ENCODE peak calls at places on chromosome 3, in nine cellular contexts. One of them, this sample, is unnamed.

GRCh38 chr3:40992023-40992422 is 207.3 kb upstream of the CTNNB1 start:
- DNase-seq in psoas muscle: no peak
- DNase-seq in RPMI8226: no peak
- DNase-seq in GM13976: no peak
- DNase-seq in stimulated activated CD8-positive, alpha-beta memory T cell treated with anti-CD3 and anti-CD28 coated beads, Interleukin-2, amount 100 ng/mL, for 48 hours: no peak
- DNase-seq in AG20443: no peak
- DNase-seq in NCI-H345: no peak
- DNase-seq in heart right ventricle: no peak
- DNase-seq in MM.1S: no peak
- DNase-seq in this sample: no peak

GRCh38 chr3:4862973-4863372 is 116.3 kb upstream of the BHLHE40 start:
- DNase-seq in GM13976: no peak
- DNase-seq in MM.1S: no peak
- DNase-seq in psoas muscle: no peak
- DNase-seq in stimulated activated CD8-positive, alpha-beta memory T cell treated with anti-CD3 and anti-CD28 coated beads, Interleukin-2, amount 100 ng/mL, for 48 hours: no peak
- DNase-seq in NCI-H345: no peak
- DNase-seq in heart right ventricle: no peak
- DNase-seq in AG20443: no peak
- DNase-seq in RPMI8226: no peak
- DNase-seq in this sample: no peak

GRCh38 chr3:112427123-112427522 is 72.1 kb downstream of the BTLA start:
- DNase-seq in GM13976: no peak
- DNase-seq in stimulated activated CD8-positive, alpha-beta memory T cell treated with anti-CD3 and anti-CD28 coated beads, Interleukin-2, amount 100 ng/mL, for 48 hours: no peak
- DNase-seq in RPMI8226: no peak
- DNase-seq in NCI-H345: no peak
- DNase-seq in psoas muscle: no peak
- DNase-seq in MM.1S: no peak
- DNase-seq in heart right ventricle: no peak
- DNase-seq in AG20443: no peak
- DNase-seq in this sample: no peak

GRCh38 chr3:172120912-172121311 is 81.5 kb downstream of the FNDC3B start:
- DNase-seq in AG20443: no peak
- DNase-seq in NCI-H345: no peak
- DNase-seq in RPMI8226: no peak
- DNase-seq in GM13976: no peak
- DNase-seq in stimulated activated CD8-positive, alpha-beta memory T cell treated with anti-CD3 and anti-CD28 coated beads, Interleukin-2, amount 100 ng/mL, for 48 hours: no peak
- DNase-seq in MM.1S: no peak
- DNase-seq in psoas muscle: no peak
- DNase-seq in heart right ventricle: no peak
- DNase-seq in this sample: no peak

GRCh38 chr3:101643861-101644613 is 32.9 kb downstream of the ZBTB11 start:
- DNase-seq in GM13976: no peak
- DNase-seq in NCI-H345: no peak
- DNase-seq in stimulated activated CD8-positive, alpha-beta memory T cell treated with anti-CD3 and anti-CD28 coated beads, Interleukin-2, amount 100 ng/mL, for 48 hours: peak
- DNase-seq in psoas muscle: no peak
- DNase-seq in AG20443: no peak
- DNase-seq in RPMI8226: no peak
- DNase-seq in heart right ventricle: no peak
- DNase-seq in MM.1S: peak
- DNase-seq in this sample: peak

GRCh38 chr3:94308767-94309166 is 245.9 kb downstream of the NSUN3 start:
- DNase-seq in psoas muscle: no peak
- DNase-seq in RPMI8226: no peak
- DNase-seq in stimulated activated CD8-positive, alpha-beta memory T cell treated with anti-CD3 and anti-CD28 coated beads, Interleukin-2, amount 100 ng/mL, for 48 hours: no peak
- DNase-seq in AG20443: no peak
- DNase-seq in NCI-H345: no peak
- DNase-seq in heart right ventricle: no peak
- DNase-seq in GM13976: no peak
- DNase-seq in MM.1S: no peak
- DNase-seq in this sample: no peak

GRCh38 chr3:152047465-152047864 is 174.0 kb downstream of the SUCNR1 start:
- DNase-seq in stimulated activated CD8-positive, alpha-beta memory T cell treated with anti-CD3 and anti-CD28 coated beads, Interleukin-2, amount 100 ng/mL, for 48 hours: no peak
- DNase-seq in heart right ventricle: no peak
- DNase-seq in AG20443: peak
- DNase-seq in psoas muscle: no peak
- DNase-seq in GM13976: no peak
- DNase-seq in NCI-H345: no peak
- DNase-seq in RPMI8226: no peak
- DNase-seq in MM.1S: no peak
- DNase-seq in this sample: no peak

GRCh38 chr3:81764665-81765064 is 3.2 kb upstream of the GBE1 start:
- DNase-seq in stimulated activated CD8-positive, alpha-beta memory T cell treated with anti-CD3 and anti-CD28 coated beads, Interleukin-2, amount 100 ng/mL, for 48 hours: no peak
- DNase-seq in AG20443: no peak
- DNase-seq in psoas muscle: no peak
- DNase-seq in RPMI8226: no peak
- DNase-seq in heart right ventricle: no peak
- DNase-seq in GM13976: no peak
- DNase-seq in MM.1S: no peak
- DNase-seq in NCI-H345: no peak
- DNase-seq in this sample: no peak

GRCh38 chr3:188472331-188472730 is 318.4 kb downstream of the LPP start:
- DNase-seq in NCI-H345: no peak
- DNase-seq in stimulated activated CD8-positive, alpha-beta memory T cell treated with anti-CD3 and anti-CD28 coated beads, Interleukin-2, amount 100 ng/mL, for 48 hours: no peak
- DNase-seq in heart right ventricle: no peak
- DNase-seq in GM13976: no peak
- DNase-seq in AG20443: peak
- DNase-seq in RPMI8226: no peak
- DNase-seq in MM.1S: no peak
- DNase-seq in psoas muscle: no peak
- DNase-seq in this sample: no peak

GRCh38 chr3:197371521-197372075 is 73.2 kb upstream of the DLG1 start:
- DNase-seq in GM13976: no peak
- DNase-seq in AG20443: peak
- DNase-seq in stimulated activated CD8-positive, alpha-beta memory T cell treated with anti-CD3 and anti-CD28 coated beads, Interleukin-2, amount 100 ng/mL, for 48 hours: no peak
- DNase-seq in RPMI8226: no peak
- DNase-seq in psoas muscle: no peak
- DNase-seq in MM.1S: no peak
- DNase-seq in heart right ventricle: no peak
- DNase-seq in NCI-H345: peak
- DNase-seq in this sample: no peak

GRCh38 chr3:129485681-129486056 is 42.8 kb upstream of the RHO start:
- DNase-seq in stimulated activated CD8-positive, alpha-beta memory T cell treated with anti-CD3 and anti-CD28 coated beads, Interleukin-2, amount 100 ng/mL, for 48 hours: no peak
- DNase-seq in GM13976: no peak
- DNase-seq in psoas muscle: peak
- DNase-seq in RPMI8226: peak
- DNase-seq in NCI-H345: no peak
- DNase-seq in heart right ventricle: peak
- DNase-seq in AG20443: peak
- DNase-seq in MM.1S: no peak
- DNase-seq in this sample: peak

GRCh38 chr3:188421151-188421821 is 267.3 kb downstream of the LPP start:
- DNase-seq in psoas muscle: no peak
- DNase-seq in heart right ventricle: no peak
- DNase-seq in GM13976: no peak
- DNase-seq in RPMI8226: no peak
- DNase-seq in stimulated activated CD8-positive, alpha-beta memory T cell treated with anti-CD3 and anti-CD28 coated beads, Interleukin-2, amount 100 ng/mL, for 48 hours: no peak
- DNase-seq in NCI-H345: no peak
- DNase-seq in MM.1S: no peak
- DNase-seq in AG20443: peak
- DNase-seq in this sample: peak

GRCh38 chr3:51662456-51662855 is 8.6 kb upstream of the TEX264 start:
- DNase-seq in MM.1S: no peak
- DNase-seq in heart right ventricle: no peak
- DNase-seq in AG20443: no peak
- DNase-seq in GM13976: no peak
- DNase-seq in psoas muscle: no peak
- DNase-seq in NCI-H345: no peak
- DNase-seq in RPMI8226: no peak
- DNase-seq in stimulated activated CD8-positive, alpha-beta memory T cell treated with anti-CD3 and anti-CD28 coated beads, Interleukin-2, amount 100 ng/mL, for 48 hours: no peak
- DNase-seq in this sample: no peak

GRCh38 chr3:23992051-23992628 is 47.1 kb downstream of the NR1D2 start:
- DNase-seq in stimulated activated CD8-positive, alpha-beta memory T cell treated with anti-CD3 and anti-CD28 coated beads, Interleukin-2, amount 100 ng/mL, for 48 hours: no peak
- DNase-seq in AG20443: peak
- DNase-seq in psoas muscle: no peak
- DNase-seq in MM.1S: no peak
- DNase-seq in GM13976: no peak
- DNase-seq in heart right ventricle: no peak
- DNase-seq in RPMI8226: no peak
- DNase-seq in NCI-H345: no peak
- DNase-seq in this sample: no peak

GRCh38 chr3:123119802-123120201 is 53.0 kb downstream of the PDIA5 start:
- DNase-seq in RPMI8226: no peak
- DNase-seq in AG20443: no peak
- DNase-seq in heart right ventricle: no peak
- DNase-seq in psoas muscle: no peak
- DNase-seq in MM.1S: no peak
- DNase-seq in NCI-H345: no peak
- DNase-seq in stimulated activated CD8-positive, alpha-beta memory T cell treated with anti-CD3 and anti-CD28 coated beads, Interleukin-2, amount 100 ng/mL, for 48 hours: no peak
- DNase-seq in GM13976: no peak
- DNase-seq in this sample: no peak

GRCh38 chr3:7734456-7734855 is 767.2 kb upstream of the LMCD1 start:
- DNase-seq in MM.1S: no peak
- DNase-seq in stimulated activated CD8-positive, alpha-beta memory T cell treated with anti-CD3 and anti-CD28 coated beads, Interleukin-2, amount 100 ng/mL, for 48 hours: no peak
- DNase-seq in AG20443: no peak
- DNase-seq in NCI-H345: no peak
- DNase-seq in RPMI8226: no peak
- DNase-seq in GM13976: no peak
- DNase-seq in heart right ventricle: no peak
- DNase-seq in psoas muscle: no peak
- DNase-seq in this sample: no peak

GRCh38 chr3:16448691-16449090 is 64.8 kb downstream of the RFTN1 start:
- DNase-seq in heart right ventricle: peak
- DNase-seq in AG20443: peak
- DNase-seq in RPMI8226: no peak
- DNase-seq in GM13976: no peak
- DNase-seq in NCI-H345: no peak
- DNase-seq in stimulated activated CD8-positive, alpha-beta memory T cell treated with anti-CD3 and anti-CD28 coated beads, Interleukin-2, amount 100 ng/mL, for 48 hours: peak
- DNase-seq in psoas muscle: peak
- DNase-seq in MM.1S: no peak
- DNase-seq in this sample: peak